ENCODE peak calls at places on chromosomes 11 and 22, in eight cellular contexts. Q is EH, E is T-helper 1 cell, U is H7, D is ELR, I is pancreas, T is mucosa of descending colon, C is HFF-Myc. N is an unnamed sample.
A peak's percentile ranks its signal among the peaks of the same experiment; 100 is the strongest.

GRCh38 chr11:9075441-9076000 is 15.9 kb downstream of the SCUBE2 start:
- DNase-seq in Q (no peak), E (no peak), U (no peak), D (no peak), I (no peak), T (no peak), C (no peak), N (no peak)

GRCh38 chr11:38013157-38013556 is 1415.1 kb upstream of the RAG2 start:
- DNase-seq in Q (no peak), E (no peak), U (no peak), D (no peak), I (no peak), T (no peak), C (no peak), N (no peak)

GRCh38 chr22:28116261-28116673 is 197.2 kb upstream of the PITPNB start:
- DNase-seq in Q (peak; percentile 94), E (no peak), U (no peak), D (peak; percentile 85), I (no peak), T (no peak), C (peak; percentile 35), N (no peak)

GRCh38 chr11:60973699-60974098 is 2.2 kb downstream of the CD6 start:
- DNase-seq in Q (no peak), E (no peak), U (no peak), D (no peak), I (no peak), T (no peak), C (no peak), N (no peak)

GRCh38 chr11:57426754-57427691 is at the start of gene SLC43A3:
- DNase-seq in Q (peak; percentile 93), E (peak; percentile 31), U (peak; percentile 92), D (peak; percentile 80), I (peak; percentile 48), T (peak; percentile 83), C (peak; percentile 46), N (peak; percentile 45)

GRCh38 chr11:14253437-14253836 is 105.5 kb downstream of the RRAS2 start:
- DNase-seq in Q (no peak), E (no peak), U (no peak), D (no peak), I (no peak), T (no peak), C (no peak), N (no peak)

GRCh38 chr22:43110927-43111623 is 525 bp downstream of the BIK start:
- DNase-seq in Q (no peak), E (no peak), U (peak; percentile 79), D (no peak), I (peak; percentile 75), T (peak; percentile 81), C (no peak), N (no peak)

GRCh38 chr11:111194789-111195188 is 50.7 kb upstream of the POU2AF2 start:
- DNase-seq in Q (no peak), E (no peak), U (no peak), D (no peak), I (no peak), T (no peak), C (no peak), N (no peak)

GRCh38 chr22:40058265-40058664 is 63.5 kb downstream of the FAM83F start:
- DNase-seq in Q (no peak), E (no peak), U (no peak), D (no peak), I (no peak), T (no peak), C (no peak), N (no peak)

GRCh38 chr11:35804446-35805040 is 139.3 kb upstream of the LDLRAD3 start:
- DNase-seq in Q (no peak), E (no peak), U (no peak), D (no peak), I (no peak), T (no peak), C (no peak), N (no peak)

GRCh38 chr22:36329217-36330078 is 58.3 kb downstream of the MYH9 start:
- DNase-seq in Q (peak; percentile 100), E (peak; percentile 51), U (peak; percentile 88), D (peak; percentile 98), I (peak; percentile 62), T (peak; percentile 78), C (peak; percentile 96), N (peak; percentile 84)

GRCh38 chr22:33427461-33427860 is 369.3 kb upstream of the SYN3 start:
- DNase-seq in Q (no peak), E (no peak), U (no peak), D (no peak), I (no peak), T (no peak), C (no peak), N (no peak)

GRCh38 chr11:120577624-120578363 is 66.2 kb downstream of the GRIK4 start:
- DNase-seq in Q (no peak), E (no peak), U (no peak), D (no peak), I (no peak), T (no peak), C (no peak), N (no peak)

GRCh38 chr22:27609411-27610029 is 192.0 kb downstream of the MN1 start:
- DNase-seq in Q (no peak), E (no peak), U (peak; percentile 80), D (no peak), I (no peak), T (no peak), C (no peak), N (no peak)

GRCh38 chr11:134761926-134762247 is 349.8 kb upstream of the B3GAT1 start:
- DNase-seq in Q (no peak), E (no peak), U (no peak), D (no peak), I (no peak), T (no peak), C (no peak), N (no peak)

GRCh38 chr11:12871788-12872321 is 137.3 kb upstream of the RASSF10 start:
- DNase-seq in Q (peak; percentile 81), E (no peak), U (no peak), D (peak; percentile 44), I (no peak), T (no peak), C (no peak), N (no peak)

GRCh38 chr22:36104988-36105387 is 55.6 kb downstream of the APOL3 start:
- DNase-seq in Q (peak; percentile 44), E (no peak), U (no peak), D (peak; percentile 61), I (no peak), T (no peak), C (peak; percentile 32), N (no peak)

GRCh38 chr22:29266564-29267461 is 968 bp downstream of the RHBDD3 start:
- DNase-seq in Q (peak; percentile 63), E (no peak), U (peak; percentile 63), D (peak; percentile 35), I (no peak), T (no peak), C (no peak), N (no peak)